ENCODE peak calls at places on chromosomes 12 and 14, in nine cellular contexts. M, K, R, Q, V, B, O, N and T are unnamed samples.

GRCh38 chr12:23290627-23291330 is 658.7 kb downstream of the SOX5 start:
- DNase-seq in K (no peak), Q (no peak), O (no peak), V (no peak), M (no peak), B (no peak), N (no peak), R (no peak), T (no peak)

GRCh38 chr12:94205738-94206310 is 57.4 kb downstream of the PLXNC1 start:
- DNase-seq in M (no peak), V (no peak), O (no peak), Q (no peak), K (no peak), N (no peak), R (no peak), B (no peak), T (no peak)

GRCh38 chr14:22539831-22540230 is 49.2 kb downstream of the DAD1 start:
- DNase-seq in B (no peak), N (no peak), Q (no peak), V (no peak), O (no peak), M (no peak), R (no peak), K (no peak), T (no peak)

GRCh38 chr12:93137656-93138612 is 208.8 kb upstream of the EEA1 start:
- DNase-seq in Q (no peak), R (no peak), O (no peak), V (no peak), K (no peak), N (peak; percentile 50), B (peak; percentile 49), M (no peak), T (no peak)

GRCh38 chr12:113747048-113747447 is 219.1 kb downstream of the RBM19 start:
- DNase-seq in B (no peak), N (no peak), M (no peak), V (no peak), K (peak; percentile 30), O (no peak), R (no peak), Q (no peak), T (no peak)

GRCh38 chr12:133129368-133130037 is 571 bp downstream of the ZNF891 start:
- DNase-seq in O (no peak), R (no peak), V (no peak), M (peak; percentile 6), K (no peak), Q (no peak), B (no peak), N (peak; percentile 17), T (no peak)

GRCh38 chr14:23468704-23469126 is 788 bp upstream of the NGDN start:
- DNase-seq in N (no peak), B (no peak), R (no peak), Q (no peak), V (no peak), O (no peak), K (no peak), M (no peak), T (no peak)

GRCh38 chr12:50618864-50619609 is 114.3 kb downstream of the DIP2B start:
- DNase-seq in M (no peak), Q (no peak), B (no peak), R (no peak), K (no peak), V (no peak), O (no peak), N (peak; percentile 45), T (no peak)

GRCh38 chr14:37894463-37894862 is 299.0 kb downstream of the TTC6 start:
- DNase-seq in Q (no peak), B (no peak), V (no peak), N (no peak), R (no peak), M (no peak), O (no peak), K (no peak), T (no peak)

GRCh38 chr12:82789674-82790073 is 103.0 kb downstream of the TMTC2 start:
- DNase-seq in B (no peak), M (no peak), V (no peak), K (no peak), N (no peak), R (no peak), O (no peak), Q (no peak), T (no peak)

GRCh38 chr12:97131220-97131981 is 224.3 kb downstream of the NEDD1 start:
- DNase-seq in O (no peak), M (no peak), V (no peak), K (no peak), Q (no peak), N (no peak), R (no peak), B (no peak), T (no peak)

GRCh38 chr12:69151254-69151751 is 88.1 kb upstream of the CPSF6 start:
- DNase-seq in B (no peak), N (no peak), V (no peak), K (no peak), Q (no peak), O (no peak), M (no peak), R (no peak), T (no peak)

GRCh38 chr12:47021298-47021697 is 58.1 kb upstream of the PCED1B start:
- DNase-seq in N (peak; percentile 51), O (no peak), V (no peak), Q (peak; percentile 78), B (peak; percentile 91), K (peak; percentile 30), R (no peak), M (peak; percentile 20), T (no peak)

GRCh38 chr12:94109154-94109553 is 39.2 kb upstream of the PLXNC1 start:
- DNase-seq in N (peak; percentile 19), R (no peak), V (peak; percentile 0), M (no peak), K (no peak), B (no peak), O (no peak), Q (no peak), T (no peak)

GRCh38 chr12:6967548-6968100 is 2.8 kb downstream of the PHB2 start:
- DNase-seq in O (no peak), M (no peak), K (no peak), N (no peak), R (peak; percentile 55), Q (no peak), B (no peak), V (no peak), T (no peak)

GRCh38 chr14:37034410-37035285 is 137.8 kb downstream of the SLC25A21 start:
- DNase-seq in N (no peak), R (no peak), M (peak; percentile 12), O (no peak), B (no peak), Q (peak; percentile 90), K (peak; percentile 43), V (peak; percentile 33), T (no peak)

GRCh38 chr12:124915249-124916236 is 1.1 kb upstream of the UBC start:
- DNase-seq in N (no peak), R (peak; percentile 81), B (no peak), O (no peak), M (no peak), Q (no peak), V (no peak), K (no peak), T (peak; percentile 63)

GRCh38 chr14:83707056-83707455 is 1822.9 kb upstream of the FLRT2 start:
- DNase-seq in M (no peak), V (no peak), O (no peak), B (no peak), N (no peak), R (no peak), Q (no peak), K (no peak), T (no peak)

GRCh38 chr12:50986961-50987737 is 34.8 kb downstream of the HIGD1C start:
- DNase-seq in V (no peak), M (peak; percentile 7), O (no peak), Q (peak; percentile 38), K (peak; percentile 38), B (no peak), N (peak; percentile 30), R (no peak), T (no peak)

GRCh38 chr14:57066887-57067513 is 201.7 kb downstream of the EXOC5 start:
- DNase-seq in M (peak; percentile 71), N (peak; percentile 37), B (no peak), Q (no peak), K (peak; percentile 62), R (no peak), V (peak; percentile 1), O (no peak), T (no peak)

GRCh38 chr12:110739488-110739887 is 3.2 kb downstream of the PPP1CC start:
- DNase-seq in B (no peak), Q (no peak), O (no peak), N (no peak), M (no peak), R (no peak), K (no peak), V (no peak), T (no peak)